ENCODE peak calls at places on chromosomes 16 and 17, in seven cellular contexts. O, X, I, U, Y, C and Q are unnamed samples.
A peak's percentile ranks its signal among the peaks of the same experiment; 100 is the strongest.

GRCh38 chr17:9802294-9802693 is 10.9 kb upstream of the DHRS7C start:
- DNase-seq in O (no peak), C (no peak), Y (no peak), U (no peak), X (peak; percentile 13), I (peak; percentile 38), Q (no peak)

GRCh38 chr17:42016411-42016831 is 818 bp downstream of the DNAJC7 start:
- DNase-seq in Y (peak; percentile 36), I (no peak), X (peak; percentile 33), C (no peak), O (no peak), U (no peak), Q (peak; percentile 20)

GRCh38 chr16:24853169-24853824 is 7.5 kb downstream of the SLC5A11 start:
- DNase-seq in I (no peak), C (no peak), X (peak; percentile 13), Y (no peak), U (no peak), O (no peak), Q (no peak)

GRCh38 chr17:59620518-59621259 is 994 bp downstream of the CLTC start:
- DNase-seq in I (peak; percentile 16), Y (peak; percentile 77), O (peak; percentile 15), C (peak; percentile 27), X (peak; percentile 44), U (no peak), Q (peak; percentile 34)

GRCh38 chr17:17917394-17917793 is 54.8 kb downstream of the TOM1L2 start:
- DNase-seq in X (no peak), U (no peak), I (no peak), O (no peak), C (no peak), Y (no peak), Q (no peak)

GRCh38 chr17:20153231-20153630 is 144.1 kb downstream of the SPECC1 start:
- DNase-seq in Y (no peak), C (no peak), U (no peak), I (no peak), X (no peak), O (no peak), Q (no peak)

GRCh38 chr16:23236983-23237382 is 54.4 kb downstream of the SCNN1G start:
- DNase-seq in Y (no peak), C (no peak), O (no peak), U (no peak), X (no peak), I (no peak), Q (no peak)

GRCh38 chr17:56870163-56870651 is 36.3 kb downstream of the DGKE start:
- DNase-seq in I (no peak), Y (peak; percentile 21), U (no peak), O (no peak), C (no peak), X (no peak), Q (no peak)

GRCh38 chr17:1783271-1783670 is 21.4 kb downstream of the SERPINF1 start:
- DNase-seq in I (no peak), X (peak; percentile 43), Y (no peak), O (no peak), C (no peak), U (no peak), Q (no peak)

GRCh38 chr16:534089-534635 is 6.7 kb downstream of the CAPN15 start:
- DNase-seq in Y (no peak), I (no peak), C (no peak), X (no peak), U (no peak), O (no peak), Q (peak; percentile 46)

GRCh38 chr16:89540557-89540956 is 19.9 kb upstream of the RPL13 start:
- DNase-seq in I (no peak), C (no peak), X (no peak), O (no peak), Y (no peak), U (no peak), Q (no peak)

GRCh38 chr17:43125133-43125966 is at the start of gene BRCA1:
- DNase-seq in U (peak; percentile 95), X (peak; percentile 99), C (peak; percentile 96), Y (peak; percentile 99), I (peak; percentile 99), O (peak; percentile 86), Q (peak; percentile 99)

GRCh38 chr16:87437911-87438610 is 45.9 kb downstream of the MAP1LC3B start:
- DNase-seq in U (no peak), X (no peak), I (no peak), O (no peak), C (no peak), Y (no peak), Q (no peak)

GRCh38 chr17:35089846-35090193 is 26.3 kb upstream of the RFFL start:
- DNase-seq in I (no peak), O (no peak), X (peak; percentile 55), Y (peak; percentile 71), C (no peak), U (no peak), Q (peak; percentile 41)

GRCh38 chr17:66287911-66288310 is 14.5 kb upstream of the PRKCA start:
- DNase-seq in C (no peak), O (no peak), U (no peak), Y (no peak), X (no peak), I (no peak), Q (no peak)

GRCh38 chr17:74962622-74963394 is 9.8 kb downstream of the HID1 start:
- DNase-seq in I (no peak), Y (no peak), O (no peak), X (no peak), C (no peak), U (no peak), Q (no peak)

GRCh38 chr17:4090898-4091297 is 51.9 kb downstream of the ZZEF1 start:
- DNase-seq in I (no peak), O (no peak), Y (no peak), X (peak; percentile 14), C (no peak), U (no peak), Q (peak; percentile 93)

GRCh38 chr17:80940171-80941123 is 51.2 kb upstream of the CHMP6 start:
- DNase-seq in C (no peak), O (no peak), I (no peak), U (no peak), Y (no peak), X (no peak), Q (no peak)

GRCh38 chr17:59829217-59830006 is 63.3 kb downstream of the TUBD1 start:
- DNase-seq in I (peak; percentile 100), X (peak; percentile 98), U (peak; percentile 77), C (no peak), Y (peak; percentile 72), O (no peak), Q (peak; percentile 100)

GRCh38 chr16:1863681-1864460 is 8.1 kb downstream of the MEIOB start:
- DNase-seq in Y (no peak), C (no peak), U (no peak), O (no peak), X (peak; percentile 62), I (peak; percentile 40), Q (peak; percentile 35)

GRCh38 chr17:72039490-72039889 is 81.3 kb upstream of the SOX9 start:
- DNase-seq in X (peak; percentile 18), C (no peak), Y (no peak), O (no peak), U (no peak), I (no peak), Q (no peak)

GRCh38 chr17:47225436-47225858 is 16.3 kb downstream of the MYL4 start:
- DNase-seq in Y (no peak), I (peak; percentile 58), O (no peak), X (peak; percentile 93), U (peak; percentile 68), C (peak; percentile 33), Q (peak; percentile 91)

GRCh38 chr17:75642221-75643032 is 9.2 kb downstream of the SMIM5 start:
- DNase-seq in U (no peak), Y (no peak), X (no peak), I (no peak), C (peak; percentile 57), O (no peak), Q (no peak)

GRCh38 chr17:57407287-57408063 is 151.2 kb downstream of the MSI2 start:
- DNase-seq in Y (no peak), O (no peak), U (no peak), C (peak; percentile 69), X (no peak), I (no peak), Q (no peak)

GRCh38 chr17:19433240-19433639 is 22.2 kb downstream of the RNF112 start:
- DNase-seq in I (no peak), O (no peak), U (no peak), Y (no peak), C (no peak), X (no peak), Q (no peak)

GRCh38 chr17:65545708-65546523 is 15.5 kb downstream of the AXIN2 start:
- DNase-seq in I (no peak), U (no peak), Y (no peak), C (no peak), O (no peak), X (no peak), Q (no peak)

GRCh38 chr17:62859146-62859545 is 51.0 kb upstream of the MARCHF10 start:
- DNase-seq in C (no peak), O (no peak), U (no peak), Y (no peak), I (no peak), X (peak; percentile 90), Q (peak; percentile 76)

GRCh38 chr17:66786101-66786500 is 48.8 kb upstream of the CACNG5 start:
- DNase-seq in Y (no peak), C (no peak), X (no peak), O (no peak), U (no peak), I (no peak), Q (peak; percentile 8)

GRCh38 chr16:73051903-73052302 is 4.0 kb upstream of the ZFHX3 start:
- DNase-seq in C (no peak), X (no peak), I (no peak), Y (no peak), U (no peak), O (no peak), Q (no peak)

GRCh38 chr17:74354123-74354522 is 7.5 kb downstream of the BTBD17 start:
- DNase-seq in Y (peak; percentile 83), U (no peak), C (no peak), O (peak; percentile 12), X (no peak), I (peak; percentile 74), Q (no peak)

GRCh38 chr16:66409156-66409555 is 17.9 kb upstream of the BEAN1 start:
- DNase-seq in U (no peak), Y (no peak), I (no peak), O (no peak), C (no peak), X (peak; percentile 80), Q (peak; percentile 35)

GRCh38 chr17:77957215-77957868 is 1.2 kb upstream of the TNRC6C start:
- DNase-seq in C (no peak), O (no peak), X (peak; percentile 42), U (no peak), I (no peak), Y (peak; percentile 16), Q (no peak)

GRCh38 chr16:77170805-77171204 is 20.2 kb upstream of the MON1B start:
- DNase-seq in C (no peak), Y (no peak), X (no peak), O (no peak), U (no peak), I (no peak), Q (no peak)

GRCh38 chr17:4968916-4969550 is 1.4 kb upstream of the SPAG7 start:
- DNase-seq in Y (peak; percentile 79), C (no peak), O (no peak), X (peak; percentile 96), I (no peak), U (peak; percentile 85), Q (peak; percentile 89)

GRCh38 chr16:77585379-77585778 is 136.9 kb upstream of the NUDT7 start:
- DNase-seq in C (no peak), O (no peak), Y (no peak), U (no peak), I (no peak), X (peak; percentile 63), Q (peak; percentile 30)

GRCh38 chr16:57187508-57187854 is 1.4 kb downstream of the RSPRY1 start:
- DNase-seq in Y (peak; percentile 37), I (no peak), C (no peak), X (peak; percentile 22), O (no peak), U (no peak), Q (no peak)

GRCh38 chr17:47703191-47703591 is 9.2 kb downstream of the TBKBP1 start:
- DNase-seq in O (no peak), I (no peak), U (no peak), Y (peak; percentile 84), C (no peak), X (no peak), Q (no peak)

GRCh38 chr16:85634747-85635544 is 21.8 kb downstream of the GSE1 start:
- DNase-seq in Y (no peak), U (no peak), C (no peak), I (no peak), X (no peak), O (no peak), Q (no peak)